ENCODE peak calls at places on chromosomes 6 and 20, in six cellular contexts. Y is aorta, J is esophagus squamous epithelium, V is psoas muscle, H is PC-3, K is A549. B is an unnamed sample.
A peak's percentile ranks its signal among the peaks of the same experiment; 100 is the strongest.

GRCh38 chr6:152329640-152330202 is 307.4 kb downstream of the SYNE1 start:
- DNase-seq in V (no peak), H (no peak), K (no peak), Y (no peak), J (no peak), B (no peak)

GRCh38 chr6:104711371-104711770 is 148.3 kb downstream of the HACE1 start:
- DNase-seq in K (peak; percentile 78), H (peak; percentile 80), Y (no peak), J (no peak), V (no peak), B (no peak)

GRCh38 chr6:38305995-38306681 is 333.6 kb downstream of the BTBD9 start:
- DNase-seq in H (no peak), J (no peak), V (no peak), K (no peak), Y (no peak), B (no peak)

GRCh38 chr20:43691928-43692524 is 25.1 kb downstream of the MYBL2 start:
- DNase-seq in J (no peak), K (peak; percentile 61), V (no peak), H (peak; percentile 65), Y (no peak), B (peak; percentile 73)

GRCh38 chr20:36377348-36378326 is 71.5 kb downstream of the DLGAP4 start:
- DNase-seq in V (no peak), H (no peak), J (no peak), K (no peak), Y (no peak), B (no peak)

GRCh38 chr6:134787261-134787871 is 162.5 kb downstream of the ALDH8A1 start:
- DNase-seq in J (no peak), V (no peak), Y (no peak), H (peak; percentile 73), K (peak; percentile 31), B (no peak)

GRCh38 chr6:143939364-143939763 is 68.7 kb downstream of the PLAGL1 start:
- DNase-seq in J (no peak), Y (no peak), V (no peak), K (no peak), H (no peak), B (no peak)

GRCh38 chr20:35353646-35354045 is 58.1 kb downstream of the UQCC1 start:
- DNase-seq in H (no peak), J (no peak), V (no peak), Y (no peak), K (no peak), B (no peak)

GRCh38 chr20:46169245-46170171 is 51.4 kb downstream of the CD40 start:
- DNase-seq in H (no peak), K (no peak), Y (no peak), J (no peak), V (no peak), B (no peak)

GRCh38 chr6:63509652-63510352 is 62.5 kb upstream of the LOC128125822 start:
- DNase-seq in Y (peak; percentile 46), V (peak; percentile 66), J (no peak), H (no peak), K (peak; percentile 85), B (no peak)

GRCh38 chr20:872855-873520 is 39.5 kb downstream of the FAM110A start:
- DNase-seq in K (no peak), V (no peak), Y (no peak), J (no peak), H (no peak), B (peak; percentile 29)

GRCh38 chr20:45752747-45753146 is 30.6 kb downstream of the SPINT4 start:
- DNase-seq in Y (no peak), K (no peak), H (no peak), J (no peak), V (no peak), B (no peak)

GRCh38 chr6:26224940-26225847 is 138.0 kb downstream of the HFE start:
- DNase-seq in K (no peak), Y (no peak), J (no peak), V (peak; percentile 49), H (peak; percentile 16), B (no peak)

GRCh38 chr6:28606424-28607391 is 81.0 kb downstream of the GPX5 start:
- DNase-seq in Y (no peak), K (peak; percentile 91), V (no peak), H (peak; percentile 59), J (no peak), B (peak; percentile 89)

GRCh38 chr6:53029761-53030160 is 34.7 kb upstream of the GSTA4 start:
- DNase-seq in H (no peak), K (no peak), Y (no peak), V (no peak), J (no peak), B (no peak)

GRCh38 chr20:47572105-47572729 is 70.5 kb downstream of the NCOA3 start:
- DNase-seq in J (no peak), V (no peak), H (no peak), Y (no peak), K (no peak), B (no peak)

GRCh38 chr6:53244958-53245357 is 96.3 kb upstream of the GCM1 start:
- DNase-seq in K (no peak), Y (no peak), H (no peak), J (no peak), V (no peak), B (no peak)

GRCh38 chr6:32906539-32906938 is 34.3 kb downstream of the HLA-DMB start:
- DNase-seq in H (peak; percentile 63), K (no peak), V (no peak), Y (no peak), J (no peak), B (no peak)

GRCh38 chr6:63649847-63650265 is 14.3 kb downstream of the PHF3 start:
- DNase-seq in V (no peak), H (peak; percentile 63), J (no peak), Y (no peak), K (no peak), B (no peak)

GRCh38 chr20:44066645-44067606 is 120.1 kb downstream of the JPH2 start:
- DNase-seq in Y (no peak), V (no peak), K (no peak), J (no peak), H (no peak), B (no peak)

GRCh38 chr6:110786271-110786670 is 29.0 kb downstream of the CDK19 start:
- DNase-seq in Y (no peak), J (no peak), K (no peak), V (no peak), H (no peak), B (no peak)

GRCh38 chr6:107972413-107973096 is 14.5 kb upstream of the SEC63 start:
- DNase-seq in H (no peak), V (no peak), K (no peak), Y (no peak), J (no peak), B (no peak)

GRCh38 chr20:36830791-36831691 is 44.9 kb upstream of the TLDC2 start:
- DNase-seq in K (no peak), H (peak; percentile 34), V (peak; percentile 79), J (no peak), Y (peak; percentile 91), B (no peak)

GRCh38 chr6:36686668-36687513 is 8.4 kb downstream of the CDKN1A start:
- DNase-seq in K (no peak), H (no peak), Y (no peak), J (no peak), V (peak; percentile 43), B (no peak)

GRCh38 chr6:170139531-170139930 is 151.3 kb downstream of the DLL1 start:
- DNase-seq in H (no peak), J (no peak), Y (peak; percentile 16), V (no peak), K (no peak), B (no peak)

GRCh38 chr6:84019171-84019570 is 14.4 kb upstream of the MRAP2 start:
- DNase-seq in V (no peak), J (no peak), Y (no peak), H (no peak), K (no peak), B (no peak)
- H3K4me3 ChIP-seq in V (no peak overlapping the region), J (no peak overlapping the region), Y (no peak overlapping the region), H (no peak overlapping the region), K (no peak overlapping the region), B (no peak overlapping the region)

GRCh38 chr6:167760979-167761793 is 65.5 kb upstream of the AFDN start:
- DNase-seq in Y (peak; percentile 72), H (no peak), K (no peak), J (no peak), V (no peak), B (no peak)
- H3K4me1 ChIP-seq in Y (peaks cover 2% of the 10 kb centered on the region), H (no peaks in the 10 kb centered on the region), K (no peaks in the 10 kb centered on the region), J (no peaks in the 10 kb centered on the region), V (no peaks in the 10 kb centered on the region), B (no peaks in the 10 kb centered on the region)

GRCh38 chr20:62952373-62953166 is at the start of gene SLC17A9:
- DNase-seq in V (peak; percentile 84), J (peak; percentile 22), Y (peak; percentile 88), K (no peak), H (no peak), B (peak; percentile 33)
- H3K4me3 ChIP-seq in V (peak within 1 kb of the TSS; percentile 58), J (peak within 1 kb of the TSS; percentile 37), Y (no peak within 1 kb of the TSS), K (no peak within 1 kb of the TSS), H (no peak within 1 kb of the TSS), B (peak within 1 kb of the TSS; percentile 35)

GRCh38 chr6:163759542-163759941 is 345.0 kb downstream of the QKI start:
- DNase-seq in V (no peak), K (no peak), Y (no peak), J (no peak), H (no peak), B (no peak)
- H3K4me1 ChIP-seq in V (peaks cover 16% of the 10 kb centered on the region), K (no peaks in the 10 kb centered on the region), Y (no peaks in the 10 kb centered on the region), J (no peaks in the 10 kb centered on the region), H (no peaks in the 10 kb centered on the region), B (peaks cover 3% of the 10 kb centered on the region)

GRCh38 chr6:44271914-44272313 is 1.7 kb downstream of the TMEM151B start:
- DNase-seq in K (no peak), V (no peak), Y (no peak), H (no peak), J (no peak), B (no peak)

GRCh38 chr6:44270526-44271405 is 516 bp downstream of the TMEM151B start:
- DNase-seq in J (no peak), Y (no peak), K (no peak), H (no peak), V (peak; percentile 42), B (no peak)

GRCh38 chr6:44272529-44272928 is 2.3 kb downstream of the TMEM151B start:
- DNase-seq in H (no peak), J (no peak), K (no peak), V (no peak), Y (no peak), B (no peak)

GRCh38 chr6:44269921-44270525 is at the start of gene TMEM151B:
- DNase-seq in H (no peak), Y (no peak), K (no peak), V (peak; percentile 48), J (no peak), B (peak; percentile 20)

GRCh38 chr6:44271406-44271723 is 1.1 kb downstream of the TMEM151B start:
- DNase-seq in Y (no peak), V (peak; percentile 12), H (no peak), J (no peak), K (no peak), B (no peak)
- H3K4me3 ChIP-seq in Y (no peak overlapping the region), V (no peak overlapping the region), H (no peak overlapping the region), J (no peak overlapping the region), K (no peak overlapping the region), B (no peak overlapping the region)

B was measured in HAP-1.